ENCODE peak calls at places on chromosomes 1 and 21, in nine cellular contexts. O, L, T, P, Z, M, U, V and A are unnamed samples.
A peak's percentile ranks its signal among the peaks of the same experiment; 100 is the strongest.

GRCh38 chr1:25082216-25082899 is 149.9 kb downstream of the SYF2 start:
- DNase-seq in O (no peak), L (no peak), T (no peak), P (no peak), Z (no peak), M (no peak), U (no peak), V (no peak), A (no peak)

GRCh38 chr1:236147068-236147467 is 4.7 kb downstream of the GPR137B start:
- DNase-seq in O (no peak), L (peak; percentile 66), T (no peak), P (no peak), Z (no peak), M (no peak), U (no peak), V (no peak), A (no peak)

GRCh38 chr1:87916965-87917364 is 588.3 kb downstream of the LMO4 start:
- DNase-seq in O (no peak), L (no peak), T (no peak), P (no peak), Z (no peak), M (peak; percentile 25), U (peak; percentile 30), V (no peak), A (no peak)

GRCh38 chr1:233704125-233704881 is 90.4 kb downstream of the KCNK1 start:
- DNase-seq in O (no peak), L (no peak), T (no peak), P (no peak), Z (no peak), M (peak; percentile 9), U (no peak), V (no peak), A (no peak)

GRCh38 chr1:22169816-22170215 is 26.9 kb upstream of the WNT4 start:
- DNase-seq in O (no peak), L (no peak), T (no peak), P (no peak), Z (no peak), M (no peak), U (no peak), V (no peak), A (no peak)

GRCh38 chr1:227910506-227910905 is 37.2 kb downstream of the WNT9A start:
- DNase-seq in O (no peak), L (peak; percentile 9), T (no peak), P (no peak), Z (no peak), M (no peak), U (no peak), V (no peak), A (no peak)

GRCh38 chr1:15923241-15923640 is 52.7 kb downstream of the ZBTB17 start:
- DNase-seq in O (peak; percentile 37), L (no peak), T (no peak), P (no peak), Z (no peak), M (peak; percentile 68), U (peak; percentile 76), V (no peak), A (no peak)

GRCh38 chr1:65525297-65526048 is 105.0 kb downstream of the LEPR start:
- DNase-seq in O (no peak), L (peak; percentile 25), T (peak; percentile 64), P (no peak), Z (peak; percentile 25), M (peak; percentile 50), U (no peak), V (no peak), A (peak; percentile 24)

GRCh38 chr1:30885580-30886513 is 22.7 kb downstream of the SDC3 start:
- DNase-seq in O (no peak), L (no peak), T (no peak), P (no peak), Z (no peak), M (no peak), U (no peak), V (no peak), A (no peak)

GRCh38 chr1:86335906-86336305 is 60.2 kb downstream of the ODF2L start:
- DNase-seq in O (no peak), L (no peak), T (no peak), P (no peak), Z (no peak), M (no peak), U (no peak), V (no peak), A (no peak)

GRCh38 chr1:212495843-212496494 is 63.2 kb downstream of the NENF start:
- DNase-seq in O (no peak), L (no peak), T (no peak), P (no peak), Z (no peak), M (no peak), U (no peak), V (no peak), A (no peak)

GRCh38 chr1:79497193-79497773 is 490.8 kb upstream of the ADGRL4 start:
- DNase-seq in O (peak; percentile 17), L (no peak), T (peak; percentile 56), P (no peak), Z (no peak), M (peak; percentile 68), U (peak; percentile 69), V (peak; percentile 62), A (peak; percentile 35)

GRCh38 chr1:2823921-2824660 is 22.6 kb upstream of the TTC34 start:
- DNase-seq in O (no peak), L (peak; percentile 9), T (no peak), P (no peak), Z (no peak), M (no peak), U (no peak), V (no peak), A (no peak)

GRCh38 chr21:26800001-26800400 is 45.2 kb downstream of the ADAMTS1 start:
- DNase-seq in O (no peak), L (no peak), T (no peak), P (no peak), Z (no peak), M (peak; percentile 58), U (peak; percentile 84), V (no peak), A (no peak)

GRCh38 chr1:3640113-3640932 is 9.6 kb downstream of the WRAP73 start:
- DNase-seq in O (no peak), L (no peak), T (no peak), P (no peak), Z (no peak), M (no peak), U (no peak), V (no peak), A (no peak)

GRCh38 chr1:174836543-174836942 is 163.2 kb upstream of the CACYBP start:
- DNase-seq in O (no peak), L (no peak), T (no peak), P (no peak), Z (no peak), M (no peak), U (peak; percentile 37), V (no peak), A (no peak)

GRCh38 chr1:15349133-15349532 is 60.6 kb upstream of the EFHD2 start:
- DNase-seq in O (no peak), L (no peak), T (no peak), P (no peak), Z (no peak), M (no peak), U (no peak), V (no peak), A (no peak)

GRCh38 chr1:214418380-214418779 is 133.0 kb downstream of the PTPN14 start:
- DNase-seq in O (no peak), L (no peak), T (no peak), P (no peak), Z (no peak), M (no peak), U (no peak), V (peak; percentile 36), A (no peak)

GRCh38 chr1:16371725-16372124 is 4.7 kb downstream of the SZRD1 start:
- DNase-seq in O (no peak), L (no peak), T (no peak), P (no peak), Z (no peak), M (peak; percentile 54), U (peak; percentile 70), V (no peak), A (no peak)

GRCh38 chr1:183075861-183076260 is 52.6 kb downstream of the LAMC1 start:
- DNase-seq in O (no peak), L (no peak), T (no peak), P (no peak), Z (no peak), M (no peak), U (peak; percentile 30), V (no peak), A (no peak)

GRCh38 chr1:44945992-44946391 is 40.4 kb downstream of the EIF2B3 start:
- DNase-seq in O (no peak), L (no peak), T (no peak), P (no peak), Z (no peak), M (no peak), U (no peak), V (no peak), A (no peak)

GRCh38 chr1:234963180-234963903 is 165.3 kb downstream of the TOMM20 start:
- DNase-seq in O (peak; percentile 90), L (peak; percentile 91), T (no peak), P (peak; percentile 84), Z (no peak), M (peak; percentile 93), U (peak; percentile 94), V (peak; percentile 99), A (peak; percentile 88)

GRCh38 chr1:40449684-40450490 is at the start of gene ZFP69B:
- DNase-seq in O (peak; percentile 97), L (peak; percentile 95), T (peak; percentile 97), P (peak; percentile 92), Z (peak; percentile 95), M (peak; percentile 97), U (peak; percentile 93), V (peak; percentile 84), A (peak; percentile 96)
- TF ChIP-seq CTCF in O (no peak), L (no peak), T (peak; percentile 14), P (peak; percentile 34), Z (no peak), M (no peak), U (peak; percentile 15), V (peak; percentile 2), A (peak; percentile 27)

GRCh38 chr1:40650075-40650474 is 15.4 kb downstream of the RIMS3 start:
- DNase-seq in O (no peak), L (no peak), T (peak; percentile 85), P (no peak), Z (no peak), M (no peak), U (no peak), V (no peak), A (peak; percentile 58)
- TF ChIP-seq CTCF in O (peak; percentile 41), L (peak; percentile 12), T (peak; percentile 82), P (peak; percentile 39), Z (no peak), M (peak; percentile 19), U (peak; percentile 45), V (peak; percentile 42), A (peak; percentile 25)

GRCh38 chr1:156489166-156489934 is 11.2 kb downstream of the MEF2D start:
- DNase-seq in O (no peak), L (peak; percentile 89), T (peak; percentile 77), P (peak; percentile 81), Z (no peak), M (peak; percentile 62), U (no peak), V (peak; percentile 78), A (no peak)
- TF ChIP-seq CTCF in O (no peak), L (no peak), T (peak; percentile 28), P (peak; percentile 57), Z (no peak), M (peak; percentile 21), U (peak; percentile 37), V (peak; percentile 29), A (no peak)

DNA sequence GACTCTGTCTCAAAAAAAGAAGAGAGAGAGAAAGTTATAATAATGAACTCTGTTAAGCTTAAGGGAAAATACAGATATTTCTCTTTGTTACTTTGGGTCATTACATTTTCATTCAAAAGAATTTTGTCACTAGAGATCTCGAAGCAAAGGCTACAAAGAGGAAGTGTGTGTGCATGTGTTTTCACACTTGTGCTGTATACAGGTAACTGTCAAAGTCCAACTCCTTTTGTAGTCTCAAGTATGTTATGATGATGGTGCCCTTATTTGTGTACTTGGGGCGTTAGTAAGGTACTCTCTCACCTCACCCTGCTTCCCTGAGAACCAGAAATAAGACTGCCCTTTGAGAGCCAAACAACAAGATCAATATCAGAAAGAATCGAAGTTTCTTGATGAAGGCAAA is 152.9 kb upstream of the ZNF644 start:
- DNase-seq in O (no peak), L (no peak), T (no peak), P (no peak), Z (no peak), M (no peak), U (no peak), V (no peak), A (no peak)
- TF ChIP-seq CTCF in O (no peak), L (no peak), T (no peak), P (no peak), Z (no peak), M (no peak), U (no peak), V (no peak), A (no peak)